ENCODE peak calls at places on chromosome 17, in four cellular contexts. One of them, this sample, is unnamed.

GRCh38 chr17:38617074-38617860 is 11.5 kb upstream of the SRCIN1 start:
- DNase-seq in AG04450: no peak
- DNase-seq in mesenchymal stem cell: no peak
- DNase-seq in foreskin fibroblast: no peak
- DNase-seq in this sample: no peak

GRCh38 chr17:28747801-28748750 is 4.3 kb downstream of the TRAF4 start:
- DNase-seq in AG04450: no peak
- DNase-seq in mesenchymal stem cell: no peak
- DNase-seq in foreskin fibroblast: no peak
- DNase-seq in this sample: no peak

GRCh38 chr17:57034807-57035754 is 50.0 kb upstream of the AKAP1 start:
- DNase-seq in foreskin fibroblast: no peak
- DNase-seq in AG04450: no peak
- DNase-seq in mesenchymal stem cell: no peak
- DNase-seq in this sample: no peak

GRCh38 chr17:38428150-38428642 is at the start of gene ARHGAP23:
- DNase-seq in mesenchymal stem cell: peak; percentile 80
- DNase-seq in foreskin fibroblast: peak; percentile 78
- DNase-seq in AG04450: peak; percentile 47
- DNase-seq in this sample: no peak

GRCh38 chr17:29176500-29177351 is 3.5 kb downstream of the MYO18A start:
- DNase-seq in foreskin fibroblast: no peak
- DNase-seq in mesenchymal stem cell: peak; percentile 64
- DNase-seq in AG04450: no peak
- DNase-seq in this sample: peak; percentile 65

GRCh38 chr17:43092891-43093290 is 32.3 kb downstream of the BRCA1 start:
- DNase-seq in mesenchymal stem cell: peak; percentile 56
- DNase-seq in AG04450: no peak
- DNase-seq in foreskin fibroblast: peak; percentile 41
- DNase-seq in this sample: no peak

GRCh38 chr17:65404761-65405160 is 156.7 kb downstream of the AXIN2 start:
- DNase-seq in foreskin fibroblast: no peak
- DNase-seq in mesenchymal stem cell: no peak
- DNase-seq in AG04450: no peak
- DNase-seq in this sample: no peak

GRCh38 chr17:58995247-58995940 is 111.3 kb downstream of the TRIM37 start:
- DNase-seq in AG04450: no peak
- DNase-seq in mesenchymal stem cell: no peak
- DNase-seq in foreskin fibroblast: peak; percentile 8
- DNase-seq in this sample: no peak

GRCh38 chr17:42409467-42410351 is 13.3 kb downstream of the CAVIN1 start:
- DNase-seq in foreskin fibroblast: peak; percentile 91
- DNase-seq in AG04450: peak; percentile 75
- DNase-seq in mesenchymal stem cell: peak; percentile 93
- DNase-seq in this sample: peak; percentile 94

GRCh38 chr17:47199627-47200324 is 9.4 kb upstream of the MYL4 start:
- DNase-seq in foreskin fibroblast: no peak
- DNase-seq in AG04450: no peak
- DNase-seq in mesenchymal stem cell: no peak
- DNase-seq in this sample: no peak

GRCh38 chr17:2212328-2212981 is 91.1 kb downstream of the SMG6 start:
- DNase-seq in mesenchymal stem cell: peak; percentile 59
- DNase-seq in AG04450: no peak
- DNase-seq in foreskin fibroblast: peak; percentile 76
- DNase-seq in this sample: peak; percentile 86

GRCh38 chr17:56884483-56885144 is 29.2 kb downstream of the TRIM25 start:
- DNase-seq in mesenchymal stem cell: no peak
- DNase-seq in AG04450: no peak
- DNase-seq in foreskin fibroblast: no peak
- DNase-seq in this sample: no peak

GRCh38 chr17:47106130-47106529 is 83.0 kb downstream of the CDC27 start:
- DNase-seq in foreskin fibroblast: no peak
- DNase-seq in AG04450: no peak
- DNase-seq in mesenchymal stem cell: no peak
- DNase-seq in this sample: no peak

GRCh38 chr17:41377546-41377945 is 4.6 kb downstream of the KRT34 start:
- DNase-seq in foreskin fibroblast: peak; percentile 33
- DNase-seq in mesenchymal stem cell: no peak
- DNase-seq in AG04450: no peak
- DNase-seq in this sample: peak; percentile 25

GRCh38 chr17:61456688-61457225 is 4.5 kb downstream of the TBX4 start:
- DNase-seq in foreskin fibroblast: no peak
- DNase-seq in AG04450: no peak
- DNase-seq in mesenchymal stem cell: no peak
- DNase-seq in this sample: no peak

GRCh38 chr17:61458000-61458399 is 5.8 kb downstream of the TBX4 start:
- DNase-seq in mesenchymal stem cell: no peak
- DNase-seq in foreskin fibroblast: no peak
- DNase-seq in AG04450: no peak
- DNase-seq in this sample: no peak

GRCh38 chr17:61455754-61456681 is 3.8 kb downstream of the TBX4 start:
- DNase-seq in AG04450: no peak
- DNase-seq in foreskin fibroblast: no peak
- DNase-seq in mesenchymal stem cell: no peak
- DNase-seq in this sample: no peak

GRCh38 chr17:61458491-61459433 is 6.5 kb downstream of the TBX4 start:
- DNase-seq in foreskin fibroblast: no peak
- DNase-seq in mesenchymal stem cell: no peak
- DNase-seq in AG04450: no peak
- DNase-seq in this sample: no peak

GRCh38 chr17:61457226-61457983 is 5.2 kb downstream of the TBX4 start:
- DNase-seq in mesenchymal stem cell: no peak
- DNase-seq in AG04450: no peak
- DNase-seq in foreskin fibroblast: no peak
- DNase-seq in this sample: no peak
- H3K4me3 ChIP-seq in mesenchymal stem cell: peak overlapping the region; percentile 14
- H3K4me3 ChIP-seq in AG04450: no peak overlapping the region
- H3K4me3 ChIP-seq in foreskin fibroblast: no peak overlapping the region
- H3K4me3 ChIP-seq in this sample: no peak overlapping the region

GRCh38 chr17:78952706-78953105 is 27.0 kb downstream of the LGALS3BP start:
- DNase-seq in AG04450: no peak
- DNase-seq in foreskin fibroblast: no peak
- DNase-seq in mesenchymal stem cell: no peak
- DNase-seq in this sample: no peak

GRCh38 chr17:78957076-78957475 is 22.6 kb downstream of the LGALS3BP start:
- DNase-seq in foreskin fibroblast: no peak
- DNase-seq in AG04450: no peak
- DNase-seq in mesenchymal stem cell: no peak
- DNase-seq in this sample: no peak

GRCh38 chr17:78953356-78954350 is 26.1 kb downstream of the LGALS3BP start:
- DNase-seq in foreskin fibroblast: peak; percentile 52
- DNase-seq in AG04450: no peak
- DNase-seq in mesenchymal stem cell: no peak
- DNase-seq in this sample: no peak

GRCh38 chr17:78956254-78956653 is 23.5 kb downstream of the LGALS3BP start:
- DNase-seq in AG04450: no peak
- DNase-seq in mesenchymal stem cell: no peak
- DNase-seq in foreskin fibroblast: no peak
- DNase-seq in this sample: no peak

DNA sequence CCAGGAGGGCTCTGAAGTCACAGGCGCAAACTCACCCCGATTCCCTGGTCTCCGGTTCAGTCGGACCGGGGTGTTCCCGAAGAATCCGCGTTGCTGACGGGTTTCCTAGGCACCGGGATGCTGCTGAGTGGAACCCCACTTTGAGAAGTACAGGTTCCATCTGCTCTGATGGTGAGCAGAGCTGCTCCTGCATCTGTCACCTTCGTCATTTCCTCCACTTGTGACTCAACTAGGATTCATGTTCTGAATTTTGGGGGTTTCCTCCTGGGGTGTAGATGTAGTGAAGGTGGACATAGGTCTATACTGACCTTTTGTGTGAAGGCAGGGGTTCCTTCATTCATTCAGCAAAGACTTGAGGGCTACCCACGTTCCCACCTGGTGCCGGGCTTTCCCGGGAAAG is 25.0 kb downstream of the LGALS3BP start:
- DNase-seq in mesenchymal stem cell: no peak
- DNase-seq in foreskin fibroblast: no peak
- DNase-seq in AG04450: no peak
- DNase-seq in this sample: no peak
- H3K4me3 ChIP-seq in mesenchymal stem cell: no peak overlapping the region
- H3K4me3 ChIP-seq in foreskin fibroblast: no peak overlapping the region
- H3K4me3 ChIP-seq in AG04450: no peak overlapping the region
- H3K4me3 ChIP-seq in this sample: no peak overlapping the region

GRCh38 chr17:64091116-64091515 is 38.8 kb downstream of the ERN1 start:
- DNase-seq in AG04450: no peak
- DNase-seq in foreskin fibroblast: no peak
- DNase-seq in mesenchymal stem cell: no peak
- DNase-seq in this sample: peak; percentile 66
- H3K4me3 ChIP-seq in AG04450: no peak overlapping the region
- H3K4me3 ChIP-seq in foreskin fibroblast: no peak overlapping the region
- H3K4me3 ChIP-seq in mesenchymal stem cell: no peak overlapping the region
- H3K4me3 ChIP-seq in this sample: no peak overlapping the region

GRCh38 chr17:63150466-63150865 is 184.4 kb downstream of the TANC2 start:
- DNase-seq in foreskin fibroblast: no peak
- DNase-seq in mesenchymal stem cell: no peak
- DNase-seq in AG04450: no peak
- DNase-seq in this sample: no peak
- H3K4me3 ChIP-seq in foreskin fibroblast: no peak overlapping the region
- H3K4me3 ChIP-seq in mesenchymal stem cell: no peak overlapping the region
- H3K4me3 ChIP-seq in AG04450: no peak overlapping the region
- H3K4me3 ChIP-seq in this sample: no peak overlapping the region

DNA sequence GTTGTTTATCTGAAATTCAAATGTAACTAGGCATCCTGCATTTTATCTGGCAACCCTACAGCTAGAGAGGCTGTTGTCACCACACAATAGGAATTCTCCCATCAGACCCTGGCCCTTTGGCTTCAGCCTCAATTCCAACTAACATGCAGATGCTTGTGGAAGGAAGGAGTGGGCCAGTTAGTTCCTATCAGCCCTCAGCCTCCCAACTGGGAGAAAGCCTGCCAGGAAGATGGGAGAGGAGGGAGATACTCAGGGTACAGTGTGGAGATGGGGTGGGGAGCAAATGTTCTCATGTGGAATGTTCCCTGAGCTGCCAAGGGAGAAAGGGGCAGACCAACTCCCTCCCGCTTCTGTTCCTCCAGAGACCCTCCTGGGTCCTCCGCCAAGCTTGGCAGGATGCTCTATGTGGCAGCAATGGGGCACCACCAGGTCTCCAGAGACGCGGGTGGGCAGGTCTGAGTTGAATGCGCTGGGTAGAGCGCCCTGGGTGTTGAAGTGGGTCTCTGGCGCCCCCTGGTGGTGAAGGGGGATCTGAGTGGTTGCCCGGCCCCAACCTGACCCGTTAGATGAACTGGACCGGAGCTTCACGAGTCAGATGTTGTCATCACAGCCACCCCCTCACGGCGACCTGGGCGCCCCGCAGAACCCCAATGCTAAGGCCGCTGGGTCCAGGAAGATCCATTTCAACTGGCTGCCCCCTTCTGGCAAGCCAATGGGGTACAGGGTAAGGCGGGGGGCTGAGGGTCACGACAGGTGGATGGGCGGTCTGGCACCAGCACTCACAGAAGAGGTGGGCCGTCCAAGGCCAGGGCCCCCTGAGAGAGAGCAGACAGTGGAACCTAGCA is 15.2 kb downstream of the GALK1 start:
- DNase-seq in AG04450: no peak
- DNase-seq in foreskin fibroblast: peak; percentile 61
- DNase-seq in mesenchymal stem cell: peak; percentile 74
- DNase-seq in this sample: peak; percentile 65
- H3K4me3 ChIP-seq in AG04450: peak overlapping the region; percentile 10
- H3K4me3 ChIP-seq in foreskin fibroblast: no peak overlapping the region
- H3K4me3 ChIP-seq in mesenchymal stem cell: no peak overlapping the region
- H3K4me3 ChIP-seq in this sample: no peak overlapping the region

GRCh38 chr17:15945493-15946209 is 721 bp downstream of the ADORA2B start:
- DNase-seq in AG04450: no peak
- DNase-seq in foreskin fibroblast: peak; percentile 30
- DNase-seq in mesenchymal stem cell: peak; percentile 62
- DNase-seq in this sample: peak; percentile 32
- H3K4me3 ChIP-seq in AG04450: peak overlapping the region; percentile 86
- H3K4me3 ChIP-seq in foreskin fibroblast: peak overlapping the region; percentile 59
- H3K4me3 ChIP-seq in mesenchymal stem cell: peak overlapping the region; percentile 62
- H3K4me3 ChIP-seq in this sample: peak overlapping the region; percentile 72

DNA sequence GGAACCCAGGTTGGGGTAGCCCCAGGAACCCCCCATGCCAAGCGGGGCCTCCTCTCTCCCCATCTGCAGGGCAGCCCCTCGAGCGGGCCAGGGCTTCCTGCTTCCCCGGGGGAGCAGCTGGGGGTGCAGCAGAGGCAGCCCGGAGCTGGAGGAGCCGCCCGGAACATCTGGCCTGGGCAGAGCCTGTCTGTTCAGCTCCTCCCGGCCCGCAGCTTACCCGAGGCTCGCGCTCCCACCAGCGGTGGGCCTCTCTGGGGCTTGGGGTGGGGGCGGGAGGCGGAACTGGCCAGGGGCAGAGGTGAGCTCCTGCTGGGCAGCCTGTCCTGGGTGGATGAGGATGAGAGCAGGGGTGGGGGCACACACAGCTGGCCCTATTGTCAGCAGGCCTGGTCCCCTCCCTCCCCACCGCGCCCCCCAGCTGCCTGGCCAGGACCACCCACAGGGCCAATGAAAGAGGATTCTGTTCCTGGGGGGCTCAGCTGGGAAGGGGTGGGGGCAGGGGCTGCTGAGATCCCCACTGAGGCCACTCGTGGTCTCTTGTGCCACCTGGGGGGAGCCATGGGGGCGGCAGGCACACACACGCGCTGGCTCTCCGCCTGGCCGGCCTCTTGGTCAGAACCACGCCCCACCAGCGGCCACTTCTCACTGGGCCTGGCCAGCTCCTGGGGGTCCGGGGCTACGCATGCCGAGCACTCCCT is 34.7 kb downstream of the BAHCC1 start:
- DNase-seq in mesenchymal stem cell: no peak
- DNase-seq in foreskin fibroblast: no peak
- DNase-seq in AG04450: no peak
- DNase-seq in this sample: peak; percentile 24
- H3K4me3 ChIP-seq in mesenchymal stem cell: no peak overlapping the region
- H3K4me3 ChIP-seq in foreskin fibroblast: no peak overlapping the region
- H3K4me3 ChIP-seq in AG04450: no peak overlapping the region
- H3K4me3 ChIP-seq in this sample: no peak overlapping the region

GRCh38 chr17:10556301-10557005 is 7.0 kb upstream of the MYH2 start:
- DNase-seq in AG04450: no peak
- DNase-seq in foreskin fibroblast: no peak
- DNase-seq in mesenchymal stem cell: peak; percentile 36
- DNase-seq in this sample: no peak
- H3K4me3 ChIP-seq in AG04450: no peak overlapping the region
- H3K4me3 ChIP-seq in foreskin fibroblast: no peak overlapping the region
- H3K4me3 ChIP-seq in mesenchymal stem cell: no peak overlapping the region
- H3K4me3 ChIP-seq in this sample: no peak overlapping the region

This sample was measured in epithelial cell of esophagus.